ENCODE peak calls at places on chromosomes 16 and 17, in six cellular contexts. Q is H1, D is SK-N-SH, V is K562, F is HCT116, A is HepG2. H is an unnamed sample.

GRCh38 chr16:55542459-55543082 is 23.9 kb upstream of the CAPNS2 start:
- DNase-seq in Q (no peak), D (no peak), V (no peak), F (no peak), A (no peak), H (no peak)

GRCh38 chr16:24624102-24624501 is 84.7 kb downstream of the RBBP6 start:
- DNase-seq in Q (no peak), D (no peak), V (peak), F (no peak), A (no peak), H (no peak)

GRCh38 chr16:30858829-30859423 is 35.0 kb downstream of the BCL7C start:
- DNase-seq in Q (no peak), D (no peak), V (no peak), F (no peak), A (peak), H (no peak)

GRCh38 chr16:10817963-10818941 is at the start of gene TVP23A:
- DNase-seq in Q (peak), D (peak), V (peak), F (no peak), A (no peak), H (no peak)

GRCh38 chr16:49631521-49632041 is 224.3 kb downstream of the ZNF423 start:
- DNase-seq in Q (no peak), D (no peak), V (no peak), F (no peak), A (no peak), H (no peak)

GRCh38 chr16:5062790-5063765 is 2.7 kb downstream of the C16orf89 start:
- DNase-seq in Q (no peak), D (no peak), V (no peak), F (no peak), A (no peak), H (peak)

GRCh38 chr16:51607202-51607756 is 456.2 kb upstream of the SALL1 start:
- DNase-seq in Q (no peak), D (no peak), V (no peak), F (no peak), A (no peak), H (no peak)

GRCh38 chr16:17154981-17155380 is 315.8 kb downstream of the XYLT1 start:
- DNase-seq in Q (no peak), D (no peak), V (no peak), F (no peak), A (no peak), H (no peak)

GRCh38 chr17:51079049-51079448 is 41.6 kb downstream of the SPAG9 start:
- DNase-seq in Q (peak), D (no peak), V (no peak), F (no peak), A (no peak), H (no peak)

GRCh38 chr17:74303300-74303699 is 22.7 kb upstream of the KIF19 start:
- DNase-seq in Q (no peak), D (no peak), V (no peak), F (no peak), A (no peak), H (no peak)

GRCh38 chr17:77690271-77691161 is 268.0 kb upstream of the TNRC6C start:
- DNase-seq in Q (no peak), D (peak), V (no peak), F (no peak), A (no peak), H (no peak)

GRCh38 chr16:24775455-24775854 is 46.0 kb downstream of the TNRC6A start:
- DNase-seq in Q (no peak), D (no peak), V (no peak), F (no peak), A (no peak), H (peak)

GRCh38 chr16:75019586-75019985 is 20.8 kb downstream of the ZNRF1 start:
- DNase-seq in Q (no peak), D (no peak), V (no peak), F (no peak), A (no peak), H (no peak)

GRCh38 chr16:85335584-85336492 is 223.6 kb upstream of the CIBAR2 start:
- DNase-seq in Q (no peak), D (no peak), V (no peak), F (no peak), A (no peak), H (no peak)

GRCh38 chr17:40606548-40607353 is 40.9 kb downstream of the SMARCE1 start:
- DNase-seq in Q (no peak), D (no peak), V (no peak), F (no peak), A (no peak), H (no peak)

GRCh38 chr16:23949630-23950290 is 114.0 kb downstream of the PRKCB start:
- DNase-seq in Q (no peak), D (no peak), V (no peak), F (no peak), A (no peak), H (no peak)

DNA sequence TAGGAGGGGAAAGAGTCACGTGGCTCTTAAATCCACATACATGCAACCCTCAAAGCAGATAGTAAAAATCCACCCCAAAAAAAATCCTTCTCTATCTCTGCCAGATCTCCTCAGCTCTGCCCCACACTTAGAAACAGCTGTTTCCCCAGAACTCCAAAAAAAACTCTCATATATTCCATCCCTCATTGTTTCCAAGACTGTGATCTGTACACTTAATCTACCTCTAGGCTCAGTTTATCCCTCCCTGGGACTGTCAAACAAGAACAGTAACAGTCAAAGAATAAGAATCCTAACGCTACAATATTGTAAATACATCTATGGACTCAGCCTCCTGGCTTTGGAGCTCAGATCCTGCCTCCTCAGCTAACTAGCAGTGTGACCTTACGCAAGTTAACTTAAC is 11.6 kb downstream of the CUEDC1 start:
- DNase-seq in Q (no peak), D (no peak), V (no peak), F (no peak), A (no peak), H (peak)
- TF ChIP-seq JUND in Q (no peak), D (no peak), V (no peak), F (no peak), A (no peak), H (no peak)

GRCh38 chr16:89923640-89924297 is 627 bp downstream of the TUBB3 start:
- DNase-seq in Q (peak), D (peak), V (no peak), F (no peak), A (peak), H (no peak)
- TF ChIP-seq JUND in Q (no peak), D (no peak), V (no peak), F (no peak), A (no peak), H (no peak)

GRCh38 chr16:62883526-62883925 is 847.3 kb upstream of the CDH8 start:
- DNase-seq in Q (no peak), D (no peak), V (no peak), F (no peak), A (no peak), H (no peak)

DNA sequence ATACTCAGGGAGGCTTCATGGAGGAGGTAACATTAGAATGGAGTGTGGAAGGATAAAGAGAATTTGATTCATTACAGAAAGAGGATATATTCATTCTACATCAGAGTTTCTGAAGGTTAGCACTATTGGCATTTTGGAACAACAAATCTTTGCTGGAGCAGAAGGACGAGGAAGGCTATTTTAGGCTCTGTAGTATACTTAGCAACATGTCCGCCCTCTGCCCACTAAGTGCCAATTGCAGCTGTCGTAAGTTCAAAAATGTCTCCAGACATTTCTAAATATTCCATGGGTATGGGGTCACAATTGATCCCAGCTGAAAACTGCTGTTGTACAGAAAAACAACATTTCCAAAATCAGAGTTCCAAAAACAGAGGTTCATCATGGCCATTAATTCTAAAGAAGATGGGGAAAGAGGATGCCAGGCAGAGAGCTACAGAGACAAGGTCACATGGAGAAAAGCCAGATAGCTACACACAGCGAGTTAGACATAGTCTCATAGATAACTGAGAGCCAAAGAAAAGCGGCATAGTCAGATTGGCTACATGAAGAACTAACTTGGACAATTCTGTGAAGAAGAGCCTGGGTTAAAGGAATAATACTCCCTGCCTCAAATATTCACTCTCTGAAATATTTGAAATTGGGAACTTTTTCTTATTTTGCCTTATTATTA is 846.4 kb upstream of the CDH8 start:
- DNase-seq in Q (no peak), D (no peak), V (no peak), F (no peak), A (no peak), H (no peak)
- TF ChIP-seq JUND in Q (no peak), D (no peak), V (no peak), F (no peak), A (no peak), H (no peak)

DNA sequence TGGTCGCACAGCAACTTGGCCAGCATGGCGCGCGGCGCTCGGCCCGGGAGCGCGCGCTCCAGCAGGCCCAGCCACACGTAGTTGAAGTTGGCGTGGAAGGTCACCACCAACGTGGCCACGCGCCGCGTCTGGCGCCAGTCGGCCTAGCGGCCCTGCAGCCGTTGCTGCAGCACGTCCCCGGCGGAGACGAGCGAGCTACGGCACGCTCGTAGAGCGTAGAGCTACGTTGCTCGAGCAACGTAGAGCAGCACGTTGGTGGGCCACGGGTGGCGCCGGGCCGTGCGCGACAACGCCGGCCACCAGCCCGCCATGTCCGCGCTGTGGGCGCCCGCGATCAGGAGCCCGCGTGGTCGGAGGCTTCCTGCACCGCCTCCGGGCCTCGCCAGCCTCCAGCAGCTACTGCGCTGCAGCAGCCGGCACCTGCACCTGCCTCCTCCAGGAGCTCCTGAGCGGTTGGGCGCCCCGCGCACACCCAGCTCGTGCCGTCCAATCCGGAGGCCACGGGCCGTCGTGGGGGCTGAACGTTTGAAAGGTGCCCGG is 13.4 kb upstream of the SULT1A1 start:
- DNase-seq in Q (no peak), D (no peak), V (peak), F (peak), A (no peak), H (peak)
- TF ChIP-seq JUND in Q (no peak), D (no peak), V (no peak), F (no peak), A (no peak), H (no peak)

GRCh38 chr16:13435415-13435814 is 484.5 kb upstream of the ERCC4 start:
- DNase-seq in Q (no peak), D (no peak), V (no peak), F (no peak), A (no peak), H (no peak)

GRCh38 chr16:13439766-13440165 is 480.2 kb upstream of the ERCC4 start:
- DNase-seq in Q (no peak), D (no peak), V (no peak), F (no peak), A (no peak), H (no peak)

GRCh38 chr16:13436641-13437423 is 483.1 kb upstream of the ERCC4 start:
- DNase-seq in Q (no peak), D (no peak), V (no peak), F (no peak), A (peak), H (no peak)

GRCh38 chr16:13438064-13438463 is 481.9 kb upstream of the ERCC4 start:
- DNase-seq in Q (no peak), D (no peak), V (no peak), F (no peak), A (no peak), H (no peak)

GRCh38 chr16:13435873-13436474 is 484.0 kb upstream of the ERCC4 start:
- DNase-seq in Q (peak), D (no peak), V (no peak), F (no peak), A (no peak), H (no peak)
- TF ChIP-seq JUND in Q (no peak), D (no peak), V (no peak), F (no peak), A (no peak), H (no peak)

DNA sequence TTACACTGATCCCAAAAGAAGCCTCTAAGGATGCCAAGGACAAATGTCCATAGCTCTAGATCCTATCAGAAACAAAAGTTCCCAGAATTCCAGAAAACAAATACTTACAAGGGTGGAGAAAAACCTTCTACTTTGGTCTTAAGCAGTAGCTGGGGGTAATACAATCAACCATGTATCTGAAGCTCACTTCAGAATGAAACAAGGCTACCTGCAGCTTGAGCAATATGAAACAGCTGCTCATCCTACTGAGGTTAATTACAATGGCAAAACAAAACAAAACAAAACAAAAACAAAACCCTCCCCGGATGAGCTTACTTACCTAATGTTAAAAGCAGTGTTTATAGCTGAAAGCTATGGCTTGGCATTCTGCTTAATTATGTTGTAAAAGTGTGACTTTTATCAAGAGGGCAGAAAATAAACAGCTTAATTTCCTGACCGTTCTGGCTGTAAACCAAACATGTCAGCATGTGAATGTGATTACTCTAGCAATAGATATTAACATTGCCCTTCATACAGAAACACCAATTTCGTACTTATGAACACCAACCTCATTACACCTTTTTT is 10.5 kb downstream of the PDZD9 start:
- DNase-seq in Q (no peak), D (no peak), V (no peak), F (no peak), A (no peak), H (no peak)
- TF ChIP-seq JUND in Q (no peak), D (no peak), V (no peak), F (no peak), A (no peak), H (no peak)

GRCh38 chr17:27367121-27367981 is 73.4 kb downstream of the WSB1 start:
- DNase-seq in Q (no peak), D (no peak), V (no peak), F (no peak), A (no peak), H (no peak)
- TF ChIP-seq JUND in Q (no peak), D (no peak), V (no peak), F (no peak), A (no peak), H (no peak)